ENCODE peak calls at places on chromosomes 1 and 21, in six cellular contexts. One of them, this sample, is unnamed. For H3K4me1, the result is how much of the 10 kb centered on the place peaks cover.

GRCh38 chr1:201153474-201154388 is 543 bp downstream of the TMEM9 start:
- DNase-seq in fibroblast of lung: peak
- DNase-seq in ovary: no peak
- DNase-seq in breast epithelium: no peak
- DNase-seq in heart right ventricle: no peak
- DNase-seq in right lobe of liver: no peak
- DNase-seq in this sample: no peak

GRCh38 chr21:43268086-43268803 is 99.4 kb downstream of the CRYAA start:
- DNase-seq in heart right ventricle: no peak
- DNase-seq in right lobe of liver: peak
- DNase-seq in fibroblast of lung: no peak
- DNase-seq in breast epithelium: no peak
- DNase-seq in ovary: no peak
- DNase-seq in this sample: no peak

GRCh38 chr1:226308723-226309397 is at the start of gene LIN9:
- DNase-seq in ovary: peak
- DNase-seq in right lobe of liver: peak
- DNase-seq in fibroblast of lung: peak
- DNase-seq in breast epithelium: peak
- DNase-seq in heart right ventricle: peak
- DNase-seq in this sample: peak

GRCh38 chr1:225870883-225871282 is 11.3 kb downstream of the TMEM63A start:
- DNase-seq in right lobe of liver: peak
- DNase-seq in heart right ventricle: no peak
- DNase-seq in ovary: no peak
- DNase-seq in breast epithelium: no peak
- DNase-seq in fibroblast of lung: no peak
- DNase-seq in this sample: no peak

GRCh38 chr1:15939181-15940109 is 36.5 kb downstream of the ZBTB17 start:
- DNase-seq in right lobe of liver: peak
- DNase-seq in breast epithelium: peak
- DNase-seq in ovary: peak
- DNase-seq in fibroblast of lung: peak
- DNase-seq in heart right ventricle: no peak
- DNase-seq in this sample: no peak

GRCh38 chr1:212261361-212261929 is 23.8 kb upstream of the PPP2R5A start:
- DNase-seq in fibroblast of lung: no peak
- DNase-seq in ovary: no peak
- DNase-seq in heart right ventricle: no peak
- DNase-seq in right lobe of liver: no peak
- DNase-seq in breast epithelium: no peak
- DNase-seq in this sample: no peak

GRCh38 chr1:108049083-108049819 is 84.3 kb upstream of the VAV3 start:
- DNase-seq in ovary: no peak
- DNase-seq in breast epithelium: no peak
- DNase-seq in right lobe of liver: no peak
- DNase-seq in heart right ventricle: peak
- DNase-seq in fibroblast of lung: peak
- DNase-seq in this sample: peak

GRCh38 chr1:234592240-234592639 is 17.7 kb downstream of the IRF2BP2 start:
- DNase-seq in fibroblast of lung: no peak
- DNase-seq in right lobe of liver: no peak
- DNase-seq in ovary: no peak
- DNase-seq in heart right ventricle: no peak
- DNase-seq in breast epithelium: no peak
- DNase-seq in this sample: no peak

GRCh38 chr1:155920717-155921116 is 9.6 kb upstream of the RIT1 start:
- DNase-seq in ovary: no peak
- DNase-seq in right lobe of liver: no peak
- DNase-seq in heart right ventricle: no peak
- DNase-seq in breast epithelium: no peak
- DNase-seq in fibroblast of lung: no peak
- DNase-seq in this sample: no peak

GRCh38 chr1:227429447-227430359 is 111.4 kb upstream of the CDC42BPA start:
- DNase-seq in ovary: no peak
- DNase-seq in right lobe of liver: no peak
- DNase-seq in breast epithelium: no peak
- DNase-seq in fibroblast of lung: peak
- DNase-seq in heart right ventricle: peak
- DNase-seq in this sample: peak

GRCh38 chr21:41958886-41959563 is 5.2 kb upstream of the C2CD2 start:
- DNase-seq in ovary: no peak
- DNase-seq in fibroblast of lung: no peak
- DNase-seq in breast epithelium: peak
- DNase-seq in heart right ventricle: no peak
- DNase-seq in right lobe of liver: no peak
- DNase-seq in this sample: no peak

GRCh38 chr1:180266275-180267210 is 36.5 kb downstream of the LHX4 start:
- DNase-seq in fibroblast of lung: no peak
- DNase-seq in ovary: no peak
- DNase-seq in heart right ventricle: no peak
- DNase-seq in right lobe of liver: no peak
- DNase-seq in breast epithelium: no peak
- DNase-seq in this sample: no peak

GRCh38 chr1:93774707-93775106 is 93.1 kb upstream of the BCAR3 start:
- DNase-seq in heart right ventricle: no peak
- DNase-seq in ovary: no peak
- DNase-seq in fibroblast of lung: peak
- DNase-seq in right lobe of liver: no peak
- DNase-seq in breast epithelium: no peak
- DNase-seq in this sample: no peak

GRCh38 chr1:155962599-155963211 is 15.6 kb downstream of the ARHGEF2 start:
- DNase-seq in ovary: no peak
- DNase-seq in fibroblast of lung: peak
- DNase-seq in heart right ventricle: no peak
- DNase-seq in right lobe of liver: no peak
- DNase-seq in breast epithelium: no peak
- DNase-seq in this sample: peak

GRCh38 chr1:77958850-77959249 is 20.0 kb downstream of the FUBP1 start:
- DNase-seq in breast epithelium: no peak
- DNase-seq in heart right ventricle: no peak
- DNase-seq in right lobe of liver: no peak
- DNase-seq in fibroblast of lung: no peak
- DNase-seq in ovary: no peak
- DNase-seq in this sample: no peak

GRCh38 chr1:100358210-100358609 is 5.9 kb downstream of the CDC14A start:
- DNase-seq in breast epithelium: no peak
- DNase-seq in ovary: no peak
- DNase-seq in heart right ventricle: no peak
- DNase-seq in right lobe of liver: no peak
- DNase-seq in fibroblast of lung: no peak
- DNase-seq in this sample: peak

GRCh38 chr1:98794196-98794886 is 132.8 kb downstream of the SNX7 start:
- DNase-seq in heart right ventricle: peak
- DNase-seq in ovary: no peak
- DNase-seq in right lobe of liver: no peak
- DNase-seq in fibroblast of lung: peak
- DNase-seq in breast epithelium: no peak
- DNase-seq in this sample: peak
- TF ChIP-seq CTCF in heart right ventricle: peak
- TF ChIP-seq CTCF in ovary: no peak
- TF ChIP-seq CTCF in right lobe of liver: peak
- TF ChIP-seq CTCF in fibroblast of lung: peak
- TF ChIP-seq CTCF in breast epithelium: peak
- TF ChIP-seq CTCF in this sample: peak

DNA sequence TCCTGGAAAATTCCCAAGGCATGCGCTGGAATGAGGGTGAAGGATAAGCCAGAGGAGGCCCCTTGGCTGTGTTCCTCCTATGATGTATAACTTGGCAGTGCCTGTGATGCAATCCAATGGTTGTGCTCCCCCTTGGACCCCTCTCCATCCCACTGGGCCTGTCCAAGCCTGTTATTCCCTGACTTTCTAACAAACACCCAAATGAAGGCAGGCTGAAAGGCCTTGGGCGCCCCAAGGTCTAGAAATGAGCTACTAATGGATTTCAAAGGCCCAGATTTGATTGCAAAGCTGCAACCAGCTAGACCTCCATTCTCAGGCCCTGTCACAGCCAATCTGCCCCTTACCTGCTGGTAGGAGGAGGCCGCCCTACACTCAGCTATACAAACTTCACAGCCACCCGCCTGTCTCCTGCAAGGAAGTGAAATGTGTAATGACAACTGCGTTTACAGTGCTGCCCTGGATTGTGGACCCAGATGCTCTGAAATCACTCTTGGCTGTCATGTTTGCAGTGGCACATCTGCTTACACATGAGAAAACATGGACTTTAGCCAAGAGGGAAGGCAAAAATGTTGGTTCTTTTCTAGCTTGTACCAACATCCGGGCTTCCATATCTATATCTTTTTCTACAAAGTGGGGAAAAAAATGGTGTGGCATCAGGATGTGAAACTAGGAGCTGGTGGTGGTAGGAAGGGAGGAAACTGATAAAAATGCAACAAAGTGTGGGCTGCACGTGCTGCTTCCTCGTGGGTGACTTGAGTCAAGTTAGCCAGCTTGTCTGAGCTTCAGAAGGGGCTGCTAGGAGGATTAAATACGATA is 130.3 kb downstream of the TRABD2B start:
- DNase-seq in ovary: no peak
- DNase-seq in heart right ventricle: no peak
- DNase-seq in right lobe of liver: no peak
- DNase-seq in breast epithelium: no peak
- DNase-seq in fibroblast of lung: no peak
- DNase-seq in this sample: no peak
- H3K27ac ChIP-seq in ovary: no peak
- H3K27ac ChIP-seq in heart right ventricle: no peak
- H3K27ac ChIP-seq in right lobe of liver: no peak
- H3K27ac ChIP-seq in breast epithelium: no peak
- H3K27ac ChIP-seq in fibroblast of lung: no peak
- H3K27ac ChIP-seq in this sample: no peak

DNA sequence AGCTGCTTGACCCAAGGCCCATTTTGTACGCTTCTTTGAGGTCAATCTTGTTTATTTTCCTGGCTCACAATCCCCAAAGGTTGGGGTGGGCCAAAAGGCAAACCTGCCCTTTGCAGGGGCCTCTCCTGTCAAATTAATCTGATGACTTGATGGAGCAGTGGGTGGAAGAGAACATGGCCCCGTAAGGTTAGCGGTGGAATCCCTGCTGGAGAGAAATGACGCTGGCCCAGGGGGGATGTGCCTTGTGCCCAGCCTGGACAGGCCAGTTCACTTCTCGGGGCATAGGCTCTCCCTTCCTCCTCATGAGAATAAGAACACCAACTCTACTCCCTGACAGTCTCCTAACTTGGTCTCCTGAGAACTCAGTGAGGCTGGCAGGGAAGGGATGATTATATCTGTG is 40.5 kb downstream of the C1orf198 start:
- DNase-seq in right lobe of liver: no peak
- DNase-seq in fibroblast of lung: no peak
- DNase-seq in breast epithelium: no peak
- DNase-seq in ovary: no peak
- DNase-seq in heart right ventricle: no peak
- DNase-seq in this sample: no peak
- H3K4me1 ChIP-seq in right lobe of liver: under half
- H3K4me1 ChIP-seq in fibroblast of lung: under half
- H3K4me1 ChIP-seq in breast epithelium: under half
- H3K4me1 ChIP-seq in ovary: under half
- H3K4me1 ChIP-seq in heart right ventricle: half or more
- H3K4me1 ChIP-seq in this sample: under half

GRCh38 chr21:45164838-45165237 is 90.5 kb downstream of the ADARB1 start:
- DNase-seq in fibroblast of lung: no peak
- DNase-seq in heart right ventricle: no peak
- DNase-seq in breast epithelium: no peak
- DNase-seq in right lobe of liver: no peak
- DNase-seq in ovary: no peak
- DNase-seq in this sample: no peak
- TF ChIP-seq CTCF in fibroblast of lung: no peak
- TF ChIP-seq CTCF in heart right ventricle: no peak
- TF ChIP-seq CTCF in breast epithelium: no peak
- TF ChIP-seq CTCF in right lobe of liver: no peak
- TF ChIP-seq CTCF in ovary: no peak
- TF ChIP-seq CTCF in this sample: no peak

This sample was measured in cardiac muscle cell.